ENCODE peak calls at places on chromosomes 13 and 19, in nine cellular contexts. C is coronary artery, U is RWPE1, L is tibial artery, D is ovary, P is A549, I is cardiac muscle cell, H is thoracic aorta, V is PC-9. Z is an unnamed sample.

GRCh38 chr13:113098163-113098732 is 7.3 kb upstream of the F7 start:
- DNase-seq in P (no peak), U (no peak), V (no peak), D (no peak), H (no peak), I (no peak), C (no peak), L (no peak), Z (no peak)

GRCh38 chr13:107376393-107377085 is 808.6 kb upstream of the ARGLU1 start:
- DNase-seq in V (no peak), U (no peak), H (no peak), L (no peak), C (no peak), D (no peak), P (no peak), I (peak), Z (no peak)

GRCh38 chr13:113065406-113066141 is 40.0 kb upstream of the F7 start:
- DNase-seq in U (no peak), P (no peak), V (no peak), L (no peak), C (no peak), D (no peak), I (no peak), H (no peak), Z (peak)

GRCh38 chr13:28528848-28529247 is 33.9 kb upstream of the FLT1 start:
- DNase-seq in U (no peak), P (no peak), H (no peak), C (no peak), V (no peak), D (no peak), I (no peak), L (no peak), Z (no peak)

GRCh38 chr13:31240921-31241320 is 41.1 kb downstream of the B3GLCT start:
- DNase-seq in D (no peak), I (peak), H (no peak), P (no peak), C (no peak), L (no peak), U (no peak), V (no peak), Z (no peak)

GRCh38 chr19:6577410-6578125 is 13.4 kb downstream of the CD70 start:
- DNase-seq in H (no peak), C (no peak), U (peak), P (no peak), D (no peak), I (no peak), L (no peak), V (no peak), Z (no peak)

GRCh38 chr19:58450836-58451357 is 525 bp upstream of the ZNF324B start:
- DNase-seq in C (no peak), L (no peak), H (no peak), D (no peak), P (peak), U (no peak), I (no peak), V (peak), Z (no peak)

GRCh38 chr19:39831679-39832078 is 2.3 kb downstream of the DYRK1B start:
- DNase-seq in I (no peak), V (no peak), D (no peak), U (no peak), P (no peak), L (no peak), C (no peak), H (no peak), Z (peak)

GRCh38 chr19:14686411-14686810 is 3.4 kb upstream of the ZNF333 start:
- DNase-seq in I (peak), H (no peak), D (no peak), U (no peak), P (no peak), V (peak), C (no peak), L (no peak), Z (no peak)

GRCh38 chr19:58044886-58045285 is 11.1 kb downstream of the ZSCAN1 start:
- DNase-seq in V (no peak), H (no peak), C (no peak), I (no peak), P (no peak), D (no peak), L (no peak), U (no peak), Z (no peak)

GRCh38 chr19:46745521-46746280 is at the start of gene FKRP:
- DNase-seq in P (peak), C (peak), D (peak), V (no peak), I (no peak), H (no peak), L (no peak), U (no peak), Z (peak)

GRCh38 chr19:40674291-40674690 is 16.2 kb downstream of the NUMBL start:
- DNase-seq in I (peak), D (no peak), L (no peak), V (no peak), P (no peak), H (no peak), C (no peak), U (no peak), Z (peak)

GRCh38 chr13:27920677-27921420 is 1.0 kb downstream of the PDX1 start:
- DNase-seq in I (peak), D (no peak), L (no peak), P (peak), C (no peak), H (no peak), U (no peak), V (no peak), Z (no peak)

GRCh38 chr13:46728777-46729176 is 68.2 kb downstream of the ESD start:
- DNase-seq in D (no peak), C (no peak), V (no peak), I (no peak), U (no peak), L (no peak), H (no peak), P (peak), Z (no peak)

GRCh38 chr13:60852886-60853285 is 455.9 kb downstream of the TDRD3 start:
- DNase-seq in D (no peak), P (no peak), I (no peak), C (no peak), H (no peak), L (no peak), U (no peak), V (no peak), Z (no peak)

GRCh38 chr13:108322206-108322824 is 52.8 kb downstream of the TNFSF13B start:
- DNase-seq in D (no peak), H (no peak), P (peak), U (peak), L (no peak), C (no peak), I (peak), V (no peak), Z (no peak)

GRCh38 chr19:801861-802496 is 4.7 kb downstream of the PTBP1 start:
- DNase-seq in C (no peak), H (no peak), U (no peak), L (no peak), D (peak), I (peak), V (no peak), P (no peak), Z (peak)

GRCh38 chr19:50896591-50897190 is 14.5 kb downstream of the KLK4 start:
- DNase-seq in H (no peak), D (no peak), C (no peak), U (peak), V (peak), L (peak), I (peak), P (no peak), Z (no peak)

GRCh38 chr19:13839938-13840750 is 36.8 kb upstream of the NANOS3 start:
- DNase-seq in D (peak), I (peak), V (peak), C (no peak), L (peak), H (no peak), U (peak), P (no peak), Z (peak)

GRCh38 chr19:9289231-9289884 is 20.3 kb downstream of the ZNF699 start:
- DNase-seq in U (no peak), C (no peak), V (no peak), P (no peak), I (no peak), D (no peak), L (no peak), H (no peak), Z (no peak)

GRCh38 chr19:32401992-32402391 is 3.6 kb upstream of the DPY19L3 start:
- DNase-seq in V (no peak), P (no peak), C (no peak), U (no peak), D (no peak), L (no peak), H (no peak), I (no peak), Z (no peak)

GRCh38 chr19:18273566-18274302 is 518 bp downstream of the IQCN start:
- DNase-seq in U (no peak), P (no peak), L (no peak), D (peak), C (no peak), V (peak), H (no peak), I (no peak), Z (no peak)

GRCh38 chr19:18274776-18275356 is 614 bp upstream of the IQCN start:
- DNase-seq in U (peak), L (peak), P (peak), D (peak), V (peak), H (peak), C (peak), I (peak), Z (peak)

GRCh38 chr19:18270304-18270703 is 3.9 kb downstream of the IQCN start:
- DNase-seq in L (no peak), P (no peak), C (no peak), I (no peak), H (no peak), D (peak), V (peak), U (no peak), Z (no peak)

GRCh38 chr19:18271433-18271841 is 2.8 kb downstream of the IQCN start:
- DNase-seq in H (no peak), U (no peak), V (peak), P (no peak), I (peak), D (peak), L (no peak), C (no peak), Z (no peak)

DNA sequence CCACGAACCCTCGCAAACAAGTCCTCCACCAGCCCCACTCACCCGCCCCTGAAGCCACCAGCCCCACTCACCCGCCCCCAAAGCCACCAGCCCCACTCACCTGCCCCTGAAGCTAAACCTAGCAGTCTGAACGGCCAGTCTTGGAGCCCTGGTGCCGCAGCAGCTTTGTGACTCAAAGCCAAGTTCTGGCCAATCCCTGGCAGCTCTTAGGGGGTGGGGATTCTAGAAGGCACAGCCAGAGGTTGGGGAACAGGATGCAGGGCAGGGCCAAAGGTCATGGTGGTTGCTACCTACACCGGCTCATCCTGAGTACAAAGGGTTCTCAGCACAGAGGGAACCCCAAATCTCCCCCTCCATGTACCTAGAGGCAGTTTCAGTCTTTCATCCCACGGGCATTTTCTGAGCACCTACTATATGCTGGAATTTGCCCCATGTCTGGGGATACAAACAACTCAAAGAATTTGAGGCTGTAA is at the start of gene IQCN:
- DNase-seq in I (peak), H (no peak), P (peak), U (peak), V (peak), D (peak), C (no peak), L (peak), Z (no peak)
- H3K27ac ChIP-seq in I (no peak), H (peak), P (peak), U (peak), V (peak), D (peak), C (peak), L (peak), Z (peak)

DNA sequence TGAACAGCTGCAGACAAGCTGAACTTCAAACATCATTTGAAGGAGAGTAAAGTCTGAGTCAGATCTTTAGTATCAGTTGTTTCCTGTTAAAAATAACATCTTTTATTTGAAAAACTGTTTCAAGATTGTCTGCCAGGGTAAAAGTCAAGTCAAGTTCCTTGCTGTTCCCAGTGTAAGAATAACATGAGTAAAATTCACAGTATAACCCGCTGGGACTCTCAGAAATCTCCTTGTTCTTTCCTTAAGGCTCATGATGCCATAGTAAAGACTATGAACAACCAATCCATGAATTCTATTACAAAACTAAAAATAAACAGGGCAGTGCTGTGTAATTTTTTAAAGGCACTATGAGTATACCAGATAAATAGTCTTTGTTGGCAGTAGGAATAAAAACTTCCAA is 112.9 kb downstream of the IRS2 start:
- DNase-seq in H (no peak), C (no peak), P (no peak), L (no peak), D (no peak), I (no peak), U (no peak), V (no peak), Z (no peak)
- H3K27ac ChIP-seq in H (peak), C (no peak), P (no peak), L (no peak), D (no peak), I (no peak), U (no peak), V (no peak), Z (no peak)

GRCh38 chr13:109654341-109655205 is 131.8 kb downstream of the IRS2 start:
- DNase-seq in V (no peak), P (no peak), D (no peak), H (no peak), U (no peak), I (peak), C (no peak), L (no peak), Z (no peak)
- H3K27ac ChIP-seq in V (no peak), P (no peak), D (no peak), H (peak), U (no peak), I (no peak), C (peak), L (no peak), Z (no peak)

DNA sequence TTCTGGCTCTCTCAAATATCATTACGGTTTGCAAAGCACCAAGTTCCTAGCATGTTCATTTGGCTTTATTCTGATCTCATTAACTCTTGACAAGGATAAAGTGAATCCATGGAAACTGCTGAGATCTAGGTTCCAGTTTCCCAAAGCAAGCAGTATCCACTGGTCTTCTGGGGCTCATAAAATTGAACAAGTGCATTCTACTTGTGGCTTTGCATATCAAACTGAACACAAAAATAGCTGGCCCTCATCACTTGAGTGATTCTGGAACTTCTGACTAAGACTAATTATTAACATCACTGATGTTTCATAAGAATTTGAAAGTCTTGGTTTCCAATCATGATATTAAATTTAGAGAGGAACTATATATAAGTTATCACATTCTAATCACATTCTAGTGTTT is 6.3 kb upstream of the KCTD12 start:
- DNase-seq in C (no peak), D (no peak), L (no peak), H (no peak), P (no peak), V (no peak), U (no peak), I (no peak), Z (no peak)
- H3K27ac ChIP-seq in C (no peak), D (no peak), L (no peak), H (no peak), P (no peak), V (no peak), U (no peak), I (no peak), Z (no peak)

GRCh38 chr13:40466271-40466670 is 200.2 kb downstream of the FOXO1 start:
- DNase-seq in I (no peak), U (no peak), V (no peak), L (no peak), D (no peak), P (no peak), C (no peak), H (no peak), Z (no peak)

GRCh38 chr13:40469581-40470282 is 196.7 kb downstream of the FOXO1 start:
- DNase-seq in D (no peak), V (no peak), H (no peak), U (no peak), C (no peak), I (peak), L (no peak), P (no peak), Z (no peak)

GRCh38 chr13:40468227-40468838 is 198.1 kb downstream of the FOXO1 start:
- DNase-seq in L (no peak), P (no peak), C (no peak), V (no peak), I (no peak), H (no peak), D (no peak), U (no peak), Z (no peak)

GRCh38 chr13:40464349-40464748 is 202.1 kb downstream of the FOXO1 start:
- DNase-seq in C (no peak), L (no peak), H (no peak), P (no peak), D (no peak), V (no peak), U (no peak), I (no peak), Z (no peak)

GRCh38 chr13:40464991-40465390 is 201.4 kb downstream of the FOXO1 start:
- DNase-seq in I (no peak), V (no peak), U (no peak), D (no peak), C (no peak), H (no peak), L (no peak), P (no peak), Z (no peak)
- H3K27ac ChIP-seq in I (no peak), V (no peak), U (no peak), D (no peak), C (no peak), H (no peak), L (no peak), P (no peak), Z (no peak)

DNA sequence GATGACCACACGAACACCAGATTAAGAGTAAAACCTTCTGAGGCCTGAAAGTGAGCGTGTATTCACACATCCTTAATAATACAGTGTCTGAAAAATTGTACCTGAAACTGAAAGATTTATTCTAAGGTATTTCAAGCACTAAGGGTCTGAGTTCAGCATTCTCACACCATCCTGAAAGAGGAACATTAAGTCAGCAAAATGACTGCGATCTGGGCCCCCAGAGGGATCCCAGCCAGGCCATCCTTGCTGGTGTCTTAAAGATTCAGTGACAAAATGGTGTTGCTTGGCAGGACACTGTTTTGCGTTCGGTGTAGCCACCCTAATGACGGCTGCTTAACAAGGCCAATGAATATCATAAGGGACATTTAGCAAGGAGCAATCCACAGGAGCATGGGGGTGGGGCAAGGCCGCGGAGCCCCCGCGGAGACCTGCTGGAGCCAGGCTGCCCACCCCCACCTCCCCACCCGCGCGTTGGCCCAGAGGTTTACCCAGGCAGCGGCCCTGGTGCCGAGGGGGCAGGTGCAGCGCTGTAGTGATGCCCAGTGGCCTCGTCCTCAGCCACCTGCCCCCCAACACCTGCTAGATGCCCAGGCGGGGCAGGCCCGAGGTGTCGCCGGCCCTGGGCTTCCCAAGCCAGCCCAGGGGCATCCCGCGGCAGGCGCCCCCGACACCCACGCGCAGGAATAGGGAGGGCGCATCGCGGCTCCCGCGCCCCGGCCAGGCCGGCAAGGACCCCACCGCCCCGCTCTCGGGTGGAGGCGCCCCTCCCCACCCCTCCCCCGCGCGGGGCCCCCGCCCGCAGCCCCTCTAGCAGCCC is 742 bp downstream of the NALCN start:
- DNase-seq in P (no peak), V (no peak), U (no peak), D (no peak), H (no peak), C (no peak), L (no peak), I (no peak), Z (peak)
- H3K27ac ChIP-seq in P (peak), V (peak), U (no peak), D (no peak), H (peak), C (peak), L (peak), I (no peak), Z (no peak)